ENCODE peak calls at places on chromosomes 1 and 21, in nine cellular contexts. C, Y, E, M, U, P, B, D and T are unnamed samples.

GRCh38 chr1:7418442-7419080 is 352.5 kb upstream of the VAMP3 start:
- DNase-seq in C (no peak), Y (peak), E (no peak), M (no peak), U (no peak), P (no peak), B (no peak), D (peak), T (no peak)

GRCh38 chr1:165549908-165550480 is 6.2 kb downstream of the LRRC52 start:
- DNase-seq in C (no peak), Y (no peak), E (no peak), M (no peak), U (no peak), P (no peak), B (no peak), D (no peak), T (no peak)

GRCh38 chr1:81706650-81707435 is 93.9 kb upstream of the ADGRL2 start:
- DNase-seq in C (no peak), Y (no peak), E (no peak), M (peak), U (peak), P (no peak), B (no peak), D (no peak), T (no peak)

GRCh38 chr1:50978144-50978851 is 8.3 kb downstream of the CDKN2C start:
- DNase-seq in C (peak), Y (no peak), E (no peak), M (no peak), U (peak), P (peak), B (peak), D (peak), T (no peak)

GRCh38 chr1:39826583-39826982 is 37.9 kb upstream of the BMP8B start:
- DNase-seq in C (no peak), Y (no peak), E (no peak), M (no peak), U (no peak), P (no peak), B (no peak), D (no peak), T (no peak)

GRCh38 chr21:16473965-16474364 is 744.2 kb downstream of the USP25 start:
- DNase-seq in C (no peak), Y (no peak), E (no peak), M (no peak), U (peak), P (no peak), B (no peak), D (peak), T (no peak)

GRCh38 chr1:56135069-56135863 is 444.1 kb downstream of the PLPP3 start:
- DNase-seq in C (no peak), Y (no peak), E (no peak), M (no peak), U (peak), P (no peak), B (no peak), D (no peak), T (no peak)

GRCh38 chr1:151061012-151061401 is 810 bp downstream of the MLLT11 start:
- DNase-seq in C (no peak), Y (no peak), E (no peak), M (no peak), U (peak), P (peak), B (no peak), D (no peak), T (no peak)

GRCh38 chr1:112935474-112936289 is 20.3 kb downstream of the SLC16A1 start:
- DNase-seq in C (no peak), Y (no peak), E (no peak), M (no peak), U (peak), P (no peak), B (no peak), D (no peak), T (no peak)

GRCh38 chr1:6588893-6589481 is 9.2 kb downstream of the ZBTB48 start:
- DNase-seq in C (no peak), Y (no peak), E (no peak), M (no peak), U (no peak), P (no peak), B (peak), D (no peak), T (no peak)

GRCh38 chr1:218510153-218510772 is 165.1 kb downstream of the TGFB2 start:
- DNase-seq in C (no peak), Y (no peak), E (no peak), M (no peak), U (no peak), P (no peak), B (no peak), D (no peak), T (no peak)